ENCODE peak calls at places on chromosomes 12 and 14, in nine cellular contexts. Y is PC-3; A is left ventricle myocardium inferior; H is CD8-positive, alpha-beta T cell; F is IMR-90; P is body of pancreas; G is H9; I is CD4-positive, CD25-positive, alpha-beta regulatory T cell; E is heart left ventricle. J is an unnamed sample.
A peak's percentile ranks its signal among the peaks of the same experiment; 100 is the strongest.

GRCh38 chr14:32693114-32693513 is 245.6 kb upstream of the NPAS3 start:
- DNase-seq in Y (peak; percentile 94), A (no peak), P (no peak), G (peak; percentile 29), I (no peak), F (peak; percentile 35), H (no peak), E (no peak), J (peak; percentile 25)

GRCh38 chr12:69044887-69045286 is 111.9 kb upstream of the CPM start:
- DNase-seq in F (no peak), H (no peak), G (no peak), A (no peak), E (no peak), Y (no peak), I (no peak), P (no peak), J (no peak)

GRCh38 chr14:89270439-89271227 is 146.4 kb downstream of the FOXN3 start:
- DNase-seq in P (peak; percentile 34), H (no peak), G (no peak), A (no peak), Y (no peak), E (no peak), F (no peak), I (peak; percentile 6), J (peak; percentile 85)

GRCh38 chr12:1122803-1123202 is 131.8 kb downstream of the ERC1 start:
- DNase-seq in Y (no peak), E (no peak), A (no peak), H (peak; percentile 20), P (no peak), I (peak; percentile 56), F (no peak), G (no peak), J (no peak)

GRCh38 chr12:103178681-103179080 is 221.2 kb downstream of the ASCL1 start:
- DNase-seq in E (no peak), I (no peak), P (no peak), Y (no peak), H (no peak), A (no peak), F (no peak), G (no peak), J (no peak)

GRCh38 chr14:65222434-65222833 is 120.1 kb upstream of the MAX start:
- DNase-seq in E (peak; percentile 72), I (peak; percentile 74), Y (peak; percentile 78), H (peak; percentile 12), F (peak; percentile 66), P (peak; percentile 74), A (peak; percentile 28), G (peak; percentile 66), J (peak; percentile 41)

GRCh38 chr14:95614335-95614734 is 71.9 kb upstream of the TCL1B start:
- DNase-seq in E (no peak), H (no peak), G (no peak), F (no peak), P (peak; percentile 17), A (no peak), I (no peak), Y (no peak), J (no peak)

GRCh38 chr12:3042394-3042793 is 34.8 kb upstream of the TSPAN9 start:
- DNase-seq in A (peak; percentile 67), E (peak; percentile 60), I (no peak), H (no peak), G (peak; percentile 26), F (no peak), P (no peak), Y (no peak), J (no peak)

GRCh38 chr12:124030510-124030909 is 57.5 kb downstream of the ZNF664 start:
- DNase-seq in F (peak; percentile 88), H (no peak), G (peak; percentile 36), P (no peak), I (no peak), E (no peak), Y (peak; percentile 16), A (no peak), J (no peak)

GRCh38 chr12:96194901-96195844 is 998 bp downstream of the ELK3 start:
- DNase-seq in H (peak; percentile 37), F (peak; percentile 91), E (peak; percentile 67), A (peak; percentile 30), G (peak; percentile 51), Y (peak; percentile 83), I (peak; percentile 91), P (peak; percentile 38), J (peak; percentile 54)

GRCh38 chr14:29789475-29789874 is 138.2 kb downstream of the PRKD1 start:
- DNase-seq in Y (no peak), E (no peak), P (no peak), I (no peak), A (no peak), H (no peak), G (no peak), F (no peak), J (no peak)

GRCh38 chr14:69807192-69807591 is 10.2 kb upstream of the SLC10A1 start:
- DNase-seq in G (no peak), F (no peak), Y (no peak), P (no peak), I (no peak), A (no peak), E (no peak), H (no peak), J (no peak)

DNA sequence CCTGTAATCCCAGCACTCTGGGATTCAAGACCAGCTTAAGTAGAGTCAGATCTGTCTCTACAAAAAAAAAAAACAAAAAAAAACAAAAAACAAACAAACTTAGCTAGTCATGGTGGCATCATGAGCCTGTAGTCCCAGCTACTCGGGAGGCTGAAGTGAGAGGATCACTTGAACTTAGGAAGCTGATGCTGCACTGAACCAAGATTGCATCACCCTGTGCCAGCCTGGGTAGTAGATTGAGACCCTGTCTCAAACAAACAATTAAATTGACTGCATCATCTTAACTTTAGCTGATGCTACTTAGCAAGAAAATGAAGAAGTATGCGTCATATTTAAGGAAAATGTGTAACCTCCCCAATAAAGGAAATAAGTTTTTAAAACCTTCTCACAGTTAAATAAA is 136.6 kb upstream of the ATXN7L3B start:
- DNase-seq in A (no peak), G (no peak), H (no peak), E (no peak), P (no peak), F (no peak), Y (peak; percentile 40), I (no peak), J (no peak)
- H3K27me3 ChIP-seq in A (no peaks in the 10 kb centered on the region), G (no peaks in the 10 kb centered on the region), H (no peaks in the 10 kb centered on the region), E (no peaks in the 10 kb centered on the region), P (no peaks in the 10 kb centered on the region), F (no peaks in the 10 kb centered on the region), Y (no peaks in the 10 kb centered on the region), I (no peaks in the 10 kb centered on the region), J (no peaks in the 10 kb centered on the region)

GRCh38 chr12:66683073-66683472 is 4.2 kb upstream of the GRIP1 start:
- DNase-seq in P (no peak), I (no peak), F (no peak), A (no peak), E (no peak), G (no peak), Y (no peak), H (no peak), J (no peak)

GRCh38 chr12:66678640-66679268 is at the start of gene GRIP1:
- DNase-seq in H (no peak), F (no peak), G (no peak), P (no peak), Y (peak; percentile 75), E (no peak), A (no peak), I (no peak), J (peak; percentile 4)

GRCh38 chr12:66683822-66684221 is 4.9 kb upstream of the GRIP1 start:
- DNase-seq in Y (no peak), E (no peak), I (no peak), P (no peak), H (no peak), A (no peak), F (no peak), G (no peak), J (no peak)

GRCh38 chr12:66676241-66676640 is 2.6 kb downstream of the GRIP1 start:
- DNase-seq in P (no peak), F (no peak), Y (no peak), E (no peak), H (no peak), A (no peak), G (no peak), I (no peak), J (no peak)

DNA sequence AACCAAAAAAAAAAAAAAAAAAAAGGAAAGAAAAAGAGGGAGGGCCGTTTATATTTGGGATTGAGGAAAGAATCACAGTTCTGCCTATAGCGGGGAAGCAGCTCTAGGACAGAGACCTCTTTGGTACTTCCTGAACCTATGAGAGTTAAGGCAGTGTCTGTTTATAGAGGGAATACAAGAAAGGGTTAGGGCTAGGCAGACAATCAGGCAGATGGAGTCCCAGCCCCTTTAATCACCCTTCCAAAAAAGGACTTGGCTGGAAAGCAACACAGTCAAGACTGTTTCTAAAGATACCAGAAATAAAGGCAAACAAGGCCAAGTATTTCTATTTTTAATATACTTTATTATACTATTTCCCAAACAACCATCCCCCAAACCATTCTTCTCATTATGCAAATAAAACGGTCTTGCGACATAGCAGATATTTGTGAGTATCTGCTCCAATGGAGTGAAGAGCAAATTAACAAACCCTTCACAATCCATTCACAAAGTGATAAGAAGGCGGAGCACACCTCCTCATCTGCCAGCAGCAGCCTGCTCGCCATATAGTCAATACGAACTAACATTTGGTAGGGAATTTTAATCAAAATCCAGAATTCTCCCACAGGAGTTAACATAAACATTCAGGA is 679 bp upstream of the GRIP1 start:
- DNase-seq in I (no peak), A (no peak), Y (no peak), E (no peak), G (no peak), P (no peak), F (no peak), H (no peak), J (no peak)
- H3K27me3 ChIP-seq in I (peaks cover 3% of the 10 kb centered on the region), A (peaks cover 21% of the 10 kb centered on the region), Y (no peaks in the 10 kb centered on the region), E (no peaks in the 10 kb centered on the region), G (no peaks in the 10 kb centered on the region), P (no peaks in the 10 kb centered on the region), F (no peaks in the 10 kb centered on the region), H (no peaks in the 10 kb centered on the region), J (no peaks in the 10 kb centered on the region)

GRCh38 chr12:54035561-54036377 is 2.9 kb downstream of the HOXC5 start:
- DNase-seq in G (no peak), E (no peak), I (no peak), F (no peak), A (no peak), H (no peak), Y (no peak), P (no peak), J (no peak)
- H3K27me3 ChIP-seq in G (peaks cover 99% of the 10 kb centered on the region), E (peaks cover 99% of the 10 kb centered on the region), I (peaks cover 32% of the 10 kb centered on the region), F (peaks cover 82% of the 10 kb centered on the region), A (peaks cover 100% of the 10 kb centered on the region), H (peaks cover 51% of the 10 kb centered on the region), Y (no peaks in the 10 kb centered on the region), P (peaks cover 4% of the 10 kb centered on the region), J (peaks cover 42% of the 10 kb centered on the region)

DNA sequence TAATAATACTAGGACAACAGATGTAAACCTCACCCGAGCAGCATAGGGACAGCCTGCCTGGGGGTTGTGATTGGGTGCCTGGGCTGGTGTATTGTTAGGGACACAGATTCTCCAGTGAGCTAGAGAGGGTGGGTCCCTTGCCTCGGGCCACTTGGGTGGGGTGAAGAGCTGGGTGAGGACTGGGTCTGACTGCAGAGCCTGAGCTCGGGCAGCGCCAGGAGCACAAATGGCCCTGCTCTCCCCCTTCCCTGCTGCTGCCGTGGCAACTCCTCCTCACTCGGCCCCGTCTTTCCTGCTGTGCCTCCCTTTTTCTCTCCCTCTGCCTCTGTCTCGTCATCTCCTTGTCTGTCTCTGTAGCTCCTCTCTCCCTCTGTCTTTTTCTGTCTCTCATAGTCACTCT is 115.4 kb downstream of the GLT1D1 start:
- DNase-seq in A (no peak), Y (no peak), P (no peak), F (no peak), G (no peak), E (no peak), H (no peak), I (no peak), J (no peak)
- H3K27me3 ChIP-seq in A (peaks cover 91% of the 10 kb centered on the region), Y (peaks cover 61% of the 10 kb centered on the region), P (no peaks in the 10 kb centered on the region), F (no peaks in the 10 kb centered on the region), G (peaks cover 3% of the 10 kb centered on the region), E (peaks cover 12% of the 10 kb centered on the region), H (no peaks in the 10 kb centered on the region), I (no peaks in the 10 kb centered on the region), J (no peaks in the 10 kb centered on the region)

J was measured in thyroid gland.